ENCODE peak calls at places on chromosomes 12 and 14, in four cellular contexts. X, H, L and I are unnamed samples.

GRCh38 chr14:95274283-95274682 is 45.4 kb downstream of the CLMN start:
- DNase-seq in X (no peak), L (peak; percentile 8), H (no peak), I (no peak)

GRCh38 chr14:102464846-102465341 is 44.7 kb downstream of the ANKRD9 start:
- DNase-seq in H (no peak), X (no peak), L (no peak), I (no peak)

GRCh38 chr14:99653618-99654017 is 8.7 kb downstream of the HHIPL1 start:
- DNase-seq in H (no peak), L (no peak), X (no peak), I (no peak)

GRCh38 chr12:58424735-58425379 is 483.5 kb downstream of the ATP23 start:
- DNase-seq in H (no peak), L (no peak), X (no peak), I (peak; percentile 21)

GRCh38 chr14:36835145-36835544 is 173.5 kb downstream of the PAX9 start:
- DNase-seq in L (no peak), X (no peak), H (no peak), I (no peak)

GRCh38 chr12:123450636-123451035 is 7.3 kb upstream of the SNRNP35 start:
- DNase-seq in X (no peak), L (no peak), H (no peak), I (no peak)

GRCh38 chr12:68560823-68561422 is 49.8 kb upstream of the RAP1B start:
- DNase-seq in H (peak; percentile 27), L (no peak), X (no peak), I (no peak)

GRCh38 chr14:89303452-89304435 is 113.3 kb downstream of the FOXN3 start:
- DNase-seq in L (no peak), H (peak; percentile 95), X (no peak), I (peak; percentile 99)

GRCh38 chr12:94994312-94994711 is 9.2 kb downstream of the NDUFA12 start:
- DNase-seq in H (peak; percentile 68), X (no peak), L (no peak), I (peak; percentile 81)

GRCh38 chr12:90261283-90261682 is 552.6 kb upstream of the ATP2B1 start:
- DNase-seq in H (peak; percentile 9), X (no peak), L (no peak), I (peak; percentile 25)

GRCh38 chr12:10722905-10723866 is at the start of gene YBX3:
- DNase-seq in H (peak; percentile 75), L (peak; percentile 82), X (peak; percentile 84), I (peak; percentile 86)

GRCh38 chr12:77617818-77618217 is 212.9 kb upstream of the NAV3 start:
- DNase-seq in H (no peak), L (no peak), X (no peak), I (no peak)

GRCh38 chr14:34872822-34873590 is 2.2 kb downstream of the BAZ1A start:
- DNase-seq in H (peak; percentile 69), X (no peak), L (peak; percentile 75), I (peak; percentile 68)

GRCh38 chr14:81400202-81400678 is at the start of gene STON2:
- DNase-seq in X (no peak), L (no peak), H (no peak), I (no peak)

GRCh38 chr14:50039734-50040400 is 76.5 kb downstream of the VCPKMT start:
- DNase-seq in H (no peak), L (no peak), X (no peak), I (peak; percentile 85)

GRCh38 chr12:107478881-107479280 is 206.7 kb upstream of the PWP1 start:
- DNase-seq in H (peak; percentile 32), L (no peak), X (no peak), I (no peak)

GRCh38 chr14:103657466-103657865 is 28.5 kb downstream of the KLC1 start:
- DNase-seq in X (no peak), L (no peak), H (peak; percentile 90), I (no peak)

GRCh38 chr14:101506211-101506920 is 54.9 kb upstream of the DIO3 start:
- DNase-seq in X (no peak), L (peak; percentile 17), H (no peak), I (no peak)

GRCh38 chr12:25769076-25769945 is 189.2 kb upstream of the RASSF8 start:
- DNase-seq in L (no peak), X (no peak), H (peak; percentile 93), I (peak; percentile 77)

GRCh38 chr12:65609359-65609771 is 214.9 kb upstream of the HMGA2 start:
- DNase-seq in H (peak; percentile 93), X (no peak), L (no peak), I (peak; percentile 48)

GRCh38 chr14:49551569-49551968 is 34.6 kb downstream of the RPS29 start:
- DNase-seq in H (no peak), L (no peak), X (no peak), I (no peak)

GRCh38 chr12:104596128-104596799 is 139.5 kb downstream of the CHST11 start:
- DNase-seq in L (no peak), X (no peak), H (peak; percentile 86), I (peak; percentile 95)

GRCh38 chr14:65330416-65330815 is 82.1 kb upstream of the FUT8 start:
- DNase-seq in H (no peak), L (no peak), X (no peak), I (no peak)

GRCh38 chr14:53265025-53265424 is 111.9 kb upstream of the DDHD1 start:
- DNase-seq in X (no peak), H (no peak), L (no peak), I (no peak)

GRCh38 chr14:77880056-77880455 is 80.1 kb downstream of the ADCK1 start:
- DNase-seq in H (no peak), L (no peak), X (no peak), I (no peak)

GRCh38 chr14:90193925-90194324 is 62.4 kb upstream of the PSMC1 start:
- DNase-seq in L (peak; percentile 62), X (peak; percentile 77), H (no peak), I (no peak)

GRCh38 chr14:89215166-89215940 is 201.7 kb downstream of the FOXN3 start:
- DNase-seq in H (no peak), L (no peak), X (no peak), I (no peak)

GRCh38 chr12:34400423-34400881 is 378.2 kb downstream of the ALG10 start:
- DNase-seq in H (no peak), X (peak; percentile 6), L (no peak), I (no peak)

GRCh38 chr12:46108721-46109120 is 118.3 kb upstream of the SCAF11 start:
- DNase-seq in X (no peak), H (no peak), L (no peak), I (no peak)

GRCh38 chr12:54431911-54432814 is 13.1 kb upstream of the ITGA5 start:
- DNase-seq in H (peak; percentile 80), L (peak; percentile 82), X (no peak), I (peak; percentile 85)

GRCh38 chr14:71758198-71758955 is 173.9 kb upstream of the RGS6 start:
- DNase-seq in L (no peak), X (no peak), H (no peak), I (no peak)

GRCh38 chr12:68335462-68335861 is 3.3 kb upstream of the MDM1 start:
- DNase-seq in X (no peak), L (no peak), H (no peak), I (no peak)

GRCh38 chr12:124910561-124911478 is 3.6 kb downstream of the UBC start:
- DNase-seq in X (no peak), H (peak; percentile 42), L (no peak), I (peak; percentile 85)

GRCh38 chr12:23576372-23576771 is 373.1 kb downstream of the SOX5 start:
- DNase-seq in L (no peak), X (no peak), H (no peak), I (no peak)

GRCh38 chr12:85720308-85721033 is 115.7 kb downstream of the RASSF9 start:
- DNase-seq in H (no peak), L (no peak), X (no peak), I (no peak)

GRCh38 chr14:102046337-102047278 is 40.2 kb downstream of the HSP90AA1 start:
- DNase-seq in X (peak; percentile 81), H (peak; percentile 28), L (peak; percentile 97), I (peak; percentile 28)

DNA sequence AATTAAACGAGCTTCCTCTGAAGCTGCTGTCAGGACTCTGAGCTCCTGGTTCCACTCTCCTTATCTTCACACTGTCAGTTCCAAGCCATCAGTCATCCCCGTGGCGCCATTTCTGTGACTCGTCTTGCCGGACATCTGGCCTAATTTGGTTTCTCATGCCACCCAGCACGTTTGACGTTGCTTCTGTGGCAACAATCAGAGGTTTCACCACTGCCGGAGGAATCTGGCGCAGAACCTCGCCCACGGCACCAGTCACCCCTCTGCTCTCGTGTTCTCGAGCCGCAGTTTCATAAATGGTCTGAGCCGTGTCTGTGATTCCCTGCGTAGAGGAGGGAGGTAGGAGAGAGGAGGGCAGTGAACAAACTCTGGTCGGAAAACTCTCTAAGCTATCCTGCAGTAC is 29.7 kb downstream of the BDKRB1 start:
- DNase-seq in L (no peak), H (peak; percentile 91), X (no peak), I (peak; percentile 93)
- H4K91ac ChIP-seq in L (no peak overlapping the region), H (peak overlapping the region; percentile 12), X (no peak overlapping the region), I (no peak overlapping the region)

DNA sequence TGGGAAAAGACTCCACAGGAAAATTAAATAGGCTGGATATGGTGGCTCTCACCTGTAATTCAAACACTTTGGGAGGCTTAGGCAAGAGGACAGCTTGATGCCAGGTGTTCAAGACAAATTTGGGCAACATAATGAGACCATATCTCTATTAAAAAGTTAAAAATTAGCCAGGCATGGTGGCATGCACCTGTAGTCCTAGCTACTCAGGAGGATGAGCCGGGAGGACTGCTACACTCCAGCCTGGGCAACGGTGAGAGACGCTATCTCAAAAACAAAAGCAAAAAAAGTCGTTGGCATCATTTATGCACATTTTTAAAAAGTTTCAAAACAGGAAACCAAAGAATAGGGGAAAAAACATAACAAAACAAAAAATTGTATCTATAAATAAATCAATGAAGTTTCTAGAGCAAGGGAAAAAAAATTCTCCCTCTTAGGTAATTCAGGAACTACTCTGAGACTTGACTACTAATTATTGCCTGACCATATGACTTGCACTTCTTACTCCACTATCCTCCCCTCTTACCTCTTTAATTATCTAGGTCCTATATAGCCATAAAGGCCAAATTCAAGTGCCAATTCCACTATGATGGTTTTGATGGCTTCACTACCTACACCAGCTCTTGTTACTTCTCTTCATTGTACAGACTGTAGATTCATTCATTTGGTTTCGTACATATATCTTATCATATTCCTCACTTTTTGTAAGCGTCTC is 1.6 kb downstream of the METTL3 start:
- DNase-seq in H (no peak), X (no peak), L (no peak), I (no peak)
- H3K9ac ChIP-seq in H (no peak overlapping the region), X (no peak overlapping the region), L (peak overlapping the region; percentile 90), I (peak overlapping the region; percentile 95)

DNA sequence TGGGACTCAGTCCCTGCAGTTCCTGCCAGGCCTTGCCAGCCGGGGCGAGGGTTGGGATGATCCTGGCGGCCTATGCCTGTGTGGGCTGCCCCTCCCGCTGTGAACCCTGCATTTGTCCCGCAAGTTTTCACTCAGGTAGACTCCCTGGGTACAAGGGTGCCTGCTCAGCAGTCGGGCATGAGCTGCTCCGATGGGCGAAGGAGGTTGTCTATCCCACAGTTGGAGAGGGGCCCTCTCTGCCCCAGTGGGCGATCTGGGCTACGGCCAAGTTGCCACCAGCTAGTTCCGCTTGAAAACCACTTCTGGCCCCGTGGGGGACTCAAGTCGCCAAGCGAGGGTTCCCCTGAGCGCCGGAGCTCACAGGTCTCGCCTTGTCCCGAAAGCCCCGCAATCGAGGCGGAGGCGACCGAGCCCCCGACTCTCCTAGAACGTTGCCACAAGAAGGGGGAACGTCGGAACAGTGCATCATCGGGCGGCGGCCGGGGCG is 368 bp upstream of the TPI1 start:
- DNase-seq in X (peak; percentile 86), H (no peak), L (no peak), I (no peak)
- H3K23ac ChIP-seq in X (no peak overlapping the region), H (peak overlapping the region; percentile 73), L (no peak overlapping the region), I (no peak overlapping the region)

GRCh38 chr12:3323002-3323685 is 167.9 kb upstream of the PRMT8 start:
- DNase-seq in X (no peak), H (no peak), L (no peak), I (no peak)
- H4K91ac ChIP-seq in X (no peak overlapping the region), H (no peak overlapping the region), L (no peak overlapping the region), I (no peak overlapping the region)

GRCh38 chr14:52021971-52022600 is 32.7 kb downstream of the RTRAF start:
- DNase-seq in H (peak; percentile 44), X (no peak), L (no peak), I (peak; percentile 54)
- H3K9ac ChIP-seq in H (no peak overlapping the region), X (no peak overlapping the region), L (no peak overlapping the region), I (no peak overlapping the region)